ENCODE peak calls at places on chromosomes 2 and 18, in eight cellular contexts. W, Q, L, V, O, M, C and P are unnamed samples.
A peak's percentile ranks its signal among the peaks of the same experiment; 100 is the strongest.

GRCh38 chr2:72744049-72744448 is 81.8 kb downstream of the EXOC6B start:
- DNase-seq in V (no peak), O (no peak), W (no peak), Q (peak; percentile 18), L (no peak), M (no peak), C (no peak), P (no peak)

GRCh38 chr2:102417946-102418345 is 5.0 kb upstream of the IL18RAP start:
- DNase-seq in V (no peak), L (no peak), C (no peak), Q (no peak), W (no peak), M (no peak), O (no peak), P (no peak)

GRCh38 chr2:229586012-229586411 is 128.3 kb downstream of the DNER start:
- DNase-seq in L (no peak), Q (no peak), W (no peak), O (no peak), V (no peak), M (no peak), C (no peak), P (no peak)

GRCh38 chr2:75571730-75572430 is 11.1 kb upstream of the EVA1A start:
- DNase-seq in W (no peak), C (no peak), Q (no peak), O (no peak), M (no peak), L (no peak), V (no peak), P (no peak)

GRCh38 chr2:67670704-67671300 is 273.7 kb downstream of the ETAA1 start:
- DNase-seq in Q (no peak), C (no peak), L (no peak), W (no peak), O (no peak), M (no peak), V (no peak), P (no peak)

GRCh38 chr2:9178110-9178904 is 28.3 kb upstream of the ASAP2 start:
- DNase-seq in M (no peak), V (no peak), Q (no peak), W (peak; percentile 48), O (no peak), C (no peak), L (peak; percentile 50), P (peak; percentile 65)

GRCh38 chr18:76429262-76430126 is 65.5 kb downstream of the ZNF516 start:
- DNase-seq in V (no peak), O (no peak), Q (peak; percentile 14), C (no peak), M (no peak), W (no peak), L (no peak), P (no peak)

GRCh38 chr2:191710411-191710900 is 32.5 kb downstream of the NABP1 start:
- DNase-seq in C (no peak), W (no peak), Q (no peak), V (no peak), L (no peak), M (no peak), O (no peak), P (no peak)

GRCh38 chr18:25604909-25605247 is 252.9 kb upstream of the ZNF521 start:
- DNase-seq in C (no peak), O (no peak), V (no peak), L (no peak), W (no peak), Q (no peak), M (no peak), P (no peak)

GRCh38 chr2:70008290-70008689 is 46.9 kb upstream of the ASPRV1 start:
- DNase-seq in L (no peak), W (no peak), C (no peak), V (no peak), O (no peak), M (peak; percentile 43), Q (no peak), P (no peak)

GRCh38 chr2:40367652-40368051 is 84.2 kb downstream of the SLC8A1 start:
- DNase-seq in W (no peak), Q (no peak), M (no peak), O (no peak), V (no peak), C (no peak), L (no peak), P (no peak)

GRCh38 chr2:104914509-104914908 is 60.6 kb downstream of the POU3F3 start:
- DNase-seq in C (no peak), Q (no peak), O (no peak), L (no peak), V (no peak), W (no peak), M (no peak), P (no peak)

GRCh38 chr2:172084484-172084733 is 898 bp upstream of the DLX1 start:
- DNase-seq in O (peak; percentile 74), M (no peak), C (no peak), W (no peak), Q (no peak), L (no peak), V (no peak), P (no peak)

GRCh38 chr18:48640566-48641270 is 101.9 kb downstream of the CTIF start:
- DNase-seq in V (no peak), Q (no peak), C (no peak), O (no peak), W (no peak), M (peak; percentile 11), L (no peak), P (no peak)
- TF ChIP-seq CTCF in V (no peak), Q (no peak), C (no peak), O (no peak), W (no peak), M (no peak), L (no peak), P (no peak)

GRCh38 chr2:209474960-209475359 is 51.1 kb downstream of the MAP2 start:
- DNase-seq in L (no peak), C (no peak), W (no peak), Q (no peak), M (no peak), O (no peak), V (no peak), P (no peak)
- H3K4me1 ChIP-seq in L (peaks cover 7% of the 10 kb centered on the region), C (peaks cover 12% of the 10 kb centered on the region), W (peaks cover 6% of the 10 kb centered on the region), Q (peaks cover 38% of the 10 kb centered on the region), M (no peaks in the 10 kb centered on the region), O (no peaks in the 10 kb centered on the region), V (peaks cover 3% of the 10 kb centered on the region), P (no peaks in the 10 kb centered on the region)

DNA sequence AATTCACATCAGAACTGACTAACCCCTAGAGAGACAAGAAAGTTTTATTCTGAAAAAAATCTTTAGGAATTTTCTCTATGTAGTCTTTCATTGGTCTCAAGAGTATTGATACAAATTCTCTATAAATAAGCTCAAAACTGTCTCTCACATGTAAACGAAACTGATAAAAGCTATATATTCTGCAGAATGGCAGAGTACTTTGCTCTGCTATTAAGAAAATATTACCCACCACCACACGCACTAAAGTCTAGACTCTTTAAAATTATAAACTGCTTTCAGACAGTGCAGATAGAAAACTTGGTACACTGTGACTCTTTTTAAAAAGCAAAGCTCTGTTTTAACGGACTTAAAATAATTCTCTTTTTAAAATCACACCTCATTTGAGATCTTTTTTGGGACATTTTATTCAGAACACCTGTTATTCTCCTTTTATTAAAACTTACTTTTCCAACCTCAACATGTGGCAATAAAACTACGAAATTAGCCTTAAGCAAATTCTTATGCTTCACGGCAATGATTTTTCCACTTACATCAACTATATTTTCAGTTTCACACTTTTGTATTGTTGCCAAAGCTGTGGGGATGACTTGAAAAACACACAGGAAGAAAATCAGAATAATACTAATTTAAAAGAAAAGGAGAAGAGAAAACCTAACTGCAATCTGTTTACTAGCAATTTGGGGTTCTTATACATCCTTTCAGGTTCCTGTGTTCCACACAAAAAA is 58.0 kb downstream of the CCDC88A start:
- DNase-seq in W (no peak), M (no peak), Q (no peak), V (no peak), L (no peak), C (no peak), O (no peak), P (no peak)
- H3K4me3 ChIP-seq in W (no peak overlapping the region), M (no peak overlapping the region), Q (no peak overlapping the region), V (no peak overlapping the region), L (no peak overlapping the region), C (no peak overlapping the region), O (no peak overlapping the region), P (no peak overlapping the region)

DNA sequence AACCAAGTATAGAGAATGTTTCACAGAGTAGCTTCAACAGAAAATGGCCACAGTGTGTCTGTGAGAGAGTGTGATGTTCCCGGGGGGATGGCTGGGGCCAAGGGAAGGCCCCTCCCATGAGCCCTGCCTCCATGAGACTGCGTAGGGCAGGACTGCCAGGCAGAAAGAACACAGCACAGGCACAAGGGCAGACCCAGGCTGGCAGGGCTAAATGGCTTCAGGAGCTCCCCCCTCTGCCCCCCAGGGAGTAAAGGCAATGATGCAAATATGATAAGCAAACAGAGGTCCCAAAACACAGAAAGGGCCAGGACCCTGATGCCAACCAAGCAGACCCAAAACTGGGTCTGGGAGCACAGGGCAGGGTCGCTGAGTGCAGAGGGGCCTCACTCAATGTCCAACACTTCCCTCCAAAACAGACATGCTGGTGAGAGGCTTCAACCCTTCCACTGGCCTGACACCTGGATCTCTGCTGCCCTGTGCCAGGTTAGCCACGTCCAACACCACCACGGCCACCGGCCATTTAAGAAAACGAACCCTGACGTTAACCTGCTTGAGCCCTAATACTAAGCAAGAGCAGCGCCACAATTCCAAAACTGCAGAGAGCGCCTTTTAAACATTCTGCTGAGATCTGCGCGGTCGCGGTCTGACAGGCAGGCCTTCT is 90.3 kb downstream of the HDAC4 start:
- DNase-seq in L (peak; percentile 15), C (peak; percentile 20), V (no peak), O (no peak), W (no peak), Q (no peak), M (no peak), P (peak; percentile 1)
- TF ChIP-seq CTCF in L (no peak), C (no peak), V (no peak), O (no peak), W (no peak), Q (no peak), M (no peak), P (no peak)